ENCODE peak calls at places on chromosomes 4 and X, in four cellular contexts. D, B, Q and K are unnamed samples.
A peak's percentile ranks its signal among the peaks of the same experiment; 100 is the strongest.

GRCh38 chr4:152921284-152921683 is 14.8 kb upstream of the FHDC1 start:
- DNase-seq in B (no peak), Q (no peak), D (no peak), K (no peak)

GRCh38 chrX:39335447-39336235 is 534.4 kb downstream of the MID1IP1 start:
- DNase-seq in Q (no peak), D (no peak), B (no peak), K (peak; percentile 38)

GRCh38 chr4:173403051-173403450 is 4.1 kb upstream of the SCRG1 start:
- DNase-seq in D (no peak), B (no peak), Q (peak; percentile 54), K (no peak)

GRCh38 chr4:169841776-169842175 is 84.0 kb upstream of the HPF1 start:
- DNase-seq in D (no peak), B (no peak), Q (peak; percentile 4), K (no peak)

GRCh38 chr4:161696957-161697356 is 466.8 kb downstream of the FSTL5 start:
- DNase-seq in Q (no peak), B (no peak), D (no peak), K (no peak)

GRCh38 chr4:1964971-1965370 is 43.8 kb downstream of the NELFA start:
- DNase-seq in Q (no peak), B (no peak), D (no peak), K (no peak)

GRCh38 chr4:103046416-103047290 is 27.1 kb upstream of the SLC9B1 start:
- DNase-seq in Q (peak; percentile 60), B (no peak), D (no peak), K (peak; percentile 22)

GRCh38 chr4:139410312-139410711 is 43.6 kb upstream of the RAB33B start:
- DNase-seq in Q (no peak), D (no peak), B (no peak), K (no peak)

GRCh38 chrX:87900320-87900908 is 382.8 kb downstream of the KLHL4 start:
- DNase-seq in D (no peak), B (no peak), Q (no peak), K (no peak)

GRCh38 chrX:70444326-70445196 is at the start of gene DLG3:
- DNase-seq in D (no peak), B (no peak), Q (peak; percentile 60), K (no peak)

GRCh38 chr4:97670703-97671269 is 472.5 kb downstream of the STPG2 start:
- DNase-seq in Q (no peak), B (no peak), D (no peak), K (no peak)

GRCh38 chr4:89000844-89001360 is 56.1 kb downstream of the FAM13A start:
- DNase-seq in Q (peak; percentile 37), D (no peak), B (peak; percentile 40), K (peak; percentile 45)

GRCh38 chr4:181140037-181140603 is 1103.1 kb upstream of the TENM3 start:
- DNase-seq in Q (no peak), B (peak; percentile 1), D (no peak), K (no peak)

GRCh38 chr4:165016971-165017370 is 14.8 kb upstream of the TRIM60 start:
- DNase-seq in B (no peak), D (no peak), Q (peak; percentile 36), K (no peak)

GRCh38 chrX:42519666-42520231 is 258.2 kb downstream of the PPP1R2C start:
- DNase-seq in B (peak; percentile 4), Q (peak; percentile 65), D (peak; percentile 3), K (no peak)

GRCh38 chr4:111807556-111807955 is 337.7 kb upstream of the FAM241A start:
- DNase-seq in D (no peak), B (no peak), Q (no peak), K (no peak)

GRCh38 chr4:57109847-57110634 is at the start of gene IGFBP7:
- DNase-seq in Q (peak; percentile 79), B (no peak), D (no peak), K (peak; percentile 27)

GRCh38 chrX:24117288-24117687 is 32.2 kb upstream of the ZFX start:
- DNase-seq in D (no peak), Q (peak; percentile 83), B (no peak), K (peak; percentile 18)

GRCh38 chr4:48780867-48781219 is 764 bp upstream of the FRYL start:
- DNase-seq in Q (peak; percentile 70), B (no peak), D (no peak), K (peak; percentile 71)

GRCh38 chrX:39645059-39645895 is 452.5 kb downstream of the BCOR start:
- DNase-seq in Q (peak; percentile 92), B (peak; percentile 71), D (peak; percentile 47), K (peak; percentile 25)

GRCh38 chr4:113116414-113117345 is 67.2 kb downstream of the ANK2 start:
- DNase-seq in B (no peak), D (no peak), Q (no peak), K (no peak)

GRCh38 chrX:65990702-65991101 is 49.2 kb downstream of the VSIG4 start:
- DNase-seq in D (no peak), Q (no peak), B (no peak), K (no peak)

GRCh38 chr4:114857831-114858230 is 255.6 kb downstream of the NDST4 start:
- DNase-seq in Q (no peak), D (no peak), B (no peak), K (no peak)

GRCh38 chr4:39502034-39502658 is 25.1 kb downstream of the UGDH start:
- DNase-seq in D (no peak), Q (peak; percentile 92), B (peak; percentile 43), K (no peak)

GRCh38 chr4:42331914-42332368 is 65.3 kb upstream of the SHISA3 start:
- DNase-seq in D (no peak), B (peak; percentile 50), Q (peak; percentile 1), K (no peak)

GRCh38 chrX:121323337-121323736 is 275.9 kb downstream of the GLUD2 start:
- DNase-seq in Q (no peak), D (no peak), B (no peak), K (no peak)

GRCh38 chr4:182809417-182810102 is 107.6 kb downstream of the DCTD start:
- DNase-seq in B (no peak), Q (peak; percentile 5), D (no peak), K (no peak)

GRCh38 chr4:146098978-146099377 is 76.5 kb upstream of the LSM6 start:
- DNase-seq in Q (no peak), D (no peak), B (no peak), K (no peak)

GRCh38 chrX:102155806-102156179 is at the start of gene BEX5:
- DNase-seq in D (peak; percentile 14), Q (peak; percentile 54), B (no peak), K (peak; percentile 66)

GRCh38 chr4:146675171-146675570 is 36.5 kb downstream of the POU4F2 start:
- DNase-seq in B (no peak), Q (no peak), D (no peak), K (no peak)

GRCh38 chr4:872241-872981 is 46.5 kb upstream of the CPLX1 start:
- DNase-seq in B (no peak), D (no peak), Q (no peak), K (no peak)

GRCh38 chr4:870951-871350 is 45.0 kb upstream of the CPLX1 start:
- DNase-seq in D (no peak), Q (no peak), B (no peak), K (no peak)

GRCh38 chr4:874071-874470 is 48.1 kb upstream of the CPLX1 start:
- DNase-seq in B (no peak), D (no peak), Q (no peak), K (no peak)

GRCh38 chr4:869776-870175 is 43.8 kb upstream of the CPLX1 start:
- DNase-seq in B (no peak), D (no peak), Q (no peak), K (no peak)

DNA sequence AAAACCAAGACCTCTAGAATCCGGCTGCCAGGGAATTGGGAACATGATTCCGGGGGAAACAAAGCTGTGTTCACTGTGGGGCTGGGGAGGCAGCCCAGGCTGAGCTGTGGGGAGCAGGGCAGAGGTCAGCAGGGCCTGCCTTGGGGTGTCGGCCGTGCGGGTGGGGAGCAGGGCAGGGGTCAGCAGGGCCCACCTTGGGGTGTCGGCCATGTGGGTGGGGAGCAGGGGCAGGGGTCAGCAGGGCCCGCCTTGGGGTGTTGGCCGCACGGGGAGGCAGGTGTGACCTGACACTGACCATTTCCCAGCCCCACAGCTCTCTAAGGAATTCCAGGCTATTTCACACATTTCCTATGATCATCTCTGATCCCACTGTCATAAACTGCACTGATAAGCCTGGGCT is 45.6 kb upstream of the CPLX1 start:
- DNase-seq in D (no peak), B (no peak), Q (no peak), K (no peak)
- H3K4me3 ChIP-seq in D (no peak overlapping the region), B (no peak overlapping the region), Q (no peak overlapping the region), K (no peak overlapping the region)

GRCh38 chrX:153828723-153829548 is 1.4 kb downstream of the PDZD4 start:
- DNase-seq in Q (peak; percentile 6), B (no peak), D (no peak), K (no peak)

GRCh38 chrX:153828308-153828707 is 2.0 kb downstream of the PDZD4 start:
- DNase-seq in Q (no peak), B (no peak), D (no peak), K (no peak)

GRCh38 chrX:153829799-153830631 is at the start of gene PDZD4:
- DNase-seq in Q (peak; percentile 9), B (no peak), D (no peak), K (no peak)

GRCh38 chrX:153830632-153831434 is 489 bp upstream of the PDZD4 start:
- DNase-seq in D (no peak), Q (peak; percentile 11), B (no peak), K (no peak)

GRCh38 chrX:153829549-153829798 is 870 bp downstream of the PDZD4 start:
- DNase-seq in B (no peak), D (no peak), Q (peak; percentile 19), K (no peak)
- H3K4me3 ChIP-seq in B (no peak overlapping the region), D (peak overlapping the region; percentile 66), Q (no peak overlapping the region), K (peak overlapping the region; percentile 24)

DNA sequence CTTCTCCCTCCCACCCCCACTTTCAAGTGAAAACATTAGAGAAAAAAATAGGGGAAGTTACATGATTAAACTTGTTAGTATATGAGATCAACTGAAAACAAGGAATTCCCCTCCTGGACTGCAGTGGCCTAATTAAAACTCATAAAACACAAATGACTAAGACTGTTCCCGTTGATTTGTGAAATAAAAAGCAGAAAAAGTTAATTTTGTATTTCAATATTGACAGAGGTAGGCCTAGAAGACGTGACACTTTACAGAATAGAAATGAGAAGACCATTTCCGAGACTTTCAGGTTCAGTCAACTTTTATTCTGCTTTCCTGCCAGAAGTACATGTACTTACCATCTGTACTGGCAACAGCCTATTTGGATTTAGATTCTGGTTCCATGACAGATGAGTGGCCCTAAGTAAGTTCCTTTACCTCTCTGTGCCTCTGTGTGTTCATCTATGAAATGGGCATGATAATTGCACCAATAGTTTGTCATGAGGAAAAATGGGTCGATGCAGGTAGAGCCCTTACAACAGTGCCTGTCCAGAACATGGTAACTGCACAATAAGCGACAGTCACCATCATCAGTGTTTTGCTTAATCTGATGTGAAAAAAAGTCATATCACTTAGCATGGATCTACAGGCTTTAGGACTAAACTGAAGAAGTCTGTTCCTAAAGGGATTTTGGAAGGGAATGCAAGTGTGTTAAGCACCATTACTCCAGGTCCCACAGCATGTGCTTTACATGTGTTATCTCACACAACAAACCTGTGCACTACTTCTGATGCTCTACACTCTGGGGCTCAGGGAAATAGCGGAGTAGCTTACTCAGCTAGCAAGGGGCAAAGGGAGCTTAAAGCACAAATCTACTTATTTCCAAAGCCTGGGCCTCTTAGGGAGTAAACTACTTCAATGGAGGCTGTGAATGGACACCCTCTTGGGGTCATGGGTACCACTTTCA is 562.3 kb upstream of the DIPK2B start:
- DNase-seq in Q (peak; percentile 37), D (no peak), B (no peak), K (no peak)
- H3K4me3 ChIP-seq in Q (peak overlapping the region; percentile 63), D (no peak overlapping the region), B (no peak overlapping the region), K (no peak overlapping the region)

DNA sequence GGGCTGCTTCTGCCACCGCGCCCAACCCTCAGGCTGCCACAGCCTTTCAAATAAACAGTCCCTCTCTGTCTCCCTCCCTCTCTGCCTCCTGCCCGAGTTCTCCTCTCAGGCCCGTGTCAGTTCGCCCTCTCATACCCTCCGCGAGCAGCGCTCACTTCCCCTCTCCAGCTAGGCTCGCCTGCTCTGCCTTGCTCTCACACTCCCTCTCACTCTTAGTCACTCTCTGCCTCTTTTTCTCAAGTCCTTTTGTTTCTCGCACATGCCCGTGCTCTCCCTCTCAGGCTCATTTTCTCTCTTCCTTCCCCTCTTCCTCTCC is 3.2 kb downstream of the EFNB1 start:
- DNase-seq in Q (peak; percentile 88), D (no peak), B (peak; percentile 46), K (peak; percentile 52)
- H3K4me3 ChIP-seq in Q (peak overlapping the region; percentile 84), D (peak overlapping the region; percentile 86), B (peak overlapping the region; percentile 72), K (peak overlapping the region; percentile 65)